ENCODE peak calls at places on chromosomes 12 and 14, in four cellular contexts. P is T-helper 17 cell, H is WTC11, D is NCI-H69. T is an unnamed sample.

GRCh38 chr12:113361574-113362370 is 3.4 kb downstream of the PLBD2 start:
- DNase-seq in P (no peak), H (no peak), D (no peak), T (no peak)

GRCh38 chr14:35861204-35861868 is 35.2 kb downstream of the BRMS1L start:
- DNase-seq in P (no peak), H (no peak), D (peak), T (peak)

GRCh38 chr14:101426466-101426865 is 134.8 kb upstream of the DIO3 start:
- DNase-seq in P (no peak), H (no peak), D (no peak), T (no peak)

GRCh38 chr14:28661171-28661772 is 105.3 kb upstream of the FOXG1 start:
- DNase-seq in P (no peak), H (no peak), D (no peak), T (peak)

GRCh38 chr12:72448089-72448488 is 175.9 kb downstream of the TRHDE start:
- DNase-seq in P (no peak), H (no peak), D (no peak), T (no peak)

GRCh38 chr12:92337128-92337527 is 191.5 kb upstream of the BTG1 start:
- DNase-seq in P (no peak), H (no peak), D (peak), T (no peak)

GRCh38 chr14:80637726-80638619 is 303.6 kb downstream of the CEP128 start:
- DNase-seq in P (no peak), H (no peak), D (no peak), T (no peak)

GRCh38 chr12:21993438-21993981 is 52.3 kb upstream of the ABCC9 start:
- DNase-seq in P (no peak), H (no peak), D (no peak), T (no peak)

GRCh38 chr14:101456246-101457159 is 104.8 kb upstream of the DIO3 start:
- DNase-seq in P (no peak), H (peak), D (no peak), T (no peak)

GRCh38 chr12:79921786-79922185 is 13.1 kb downstream of the PPP1R12A start:
- DNase-seq in P (no peak), H (no peak), D (no peak), T (no peak)

T was measured in cardiac muscle cell.